ENCODE peak calls at places on chromosome 3, in four cellular contexts. P is endothelial cell, B is EH, W is left ventricle myocardium superior. F is an unnamed sample.

GRCh38 chr3:115040673-115041286 is 106.3 kb downstream of the ZBTB20 start:
- DNase-seq in P (peak), B (peak), W (no peak), F (peak)

GRCh38 chr3:30673425-30674341 is 67.3 kb downstream of the TGFBR2 start:
- DNase-seq in P (no peak), B (no peak), W (no peak), F (no peak)

GRCh38 chr3:12158387-12159226 is at the start of gene TIMP4:
- DNase-seq in P (no peak), B (peak), W (peak), F (no peak)

GRCh38 chr3:142027713-142028112 is 121.6 kb downstream of the TFDP2 start:
- DNase-seq in P (no peak), B (peak), W (no peak), F (peak)

GRCh38 chr3:140224307-140224706 is 289.3 kb downstream of the CLSTN2 start:
- DNase-seq in P (no peak), B (no peak), W (no peak), F (no peak)

GRCh38 chr3:53158700-53159414 is 2.2 kb upstream of the PRKCD start:
- DNase-seq in P (no peak), B (no peak), W (no peak), F (no peak)

GRCh38 chr3:39192490-39193092 is at the start of gene XIRP1:
- DNase-seq in P (no peak), B (peak), W (peak), F (no peak)

GRCh38 chr3:154184582-154184981 is 63.4 kb downstream of the ARHGEF26 start:
- DNase-seq in P (no peak), B (no peak), W (no peak), F (no peak)

GRCh38 chr3:42052132-42052866 is 38.9 kb upstream of the TRAK1 start:
- DNase-seq in P (no peak), B (peak), W (no peak), F (peak)

GRCh38 chr3:11915621-11916417 is 69.1 kb upstream of the TAMM41 start:
- DNase-seq in P (no peak), B (no peak), W (no peak), F (no peak)

GRCh38 chr3:134846943-134847342 is 51.9 kb downstream of the EPHB1 start:
- DNase-seq in P (no peak), B (peak), W (no peak), F (peak)

GRCh38 chr3:141797167-141797773 is 34.1 kb downstream of the GRK7 start:
- DNase-seq in P (peak), B (peak), W (peak), F (no peak)

GRCh38 chr3:33008282-33008681 is 56.8 kb downstream of the CCR4 start:
- DNase-seq in P (no peak), B (no peak), W (no peak), F (no peak)

GRCh38 chr3:77081240-77081661 is 41.4 kb downstream of the ROBO2 start:
- DNase-seq in P (no peak), B (no peak), W (peak), F (no peak)

GRCh38 chr3:126613481-126614187 is 41.3 kb downstream of the TXNRD3 start:
- DNase-seq in P (no peak), B (peak), W (no peak), F (peak)

GRCh38 chr3:159322322-159322939 is 520.6 kb downstream of the MFSD1 start:
- DNase-seq in P (peak), B (peak), W (peak), F (no peak)

GRCh38 chr3:173552526-173552925 is 155.0 kb downstream of the NLGN1 start:
- DNase-seq in P (no peak), B (peak), W (no peak), F (no peak)

GRCh38 chr3:52983336-52983807 is 62.5 kb downstream of the SFMBT1 start:
- DNase-seq in P (no peak), B (no peak), W (no peak), F (no peak)

GRCh38 chr3:195802795-195803194 is 8.9 kb downstream of the MUC4 start:
- DNase-seq in P (no peak), B (peak), W (no peak), F (no peak)

GRCh38 chr3:46477756-46478155 is 13.1 kb upstream of the LTF start:
- DNase-seq in P (no peak), B (no peak), W (no peak), F (no peak)

GRCh38 chr3:189839576-189839975 is 208.4 kb downstream of the TP63 start:
- DNase-seq in P (no peak), B (peak), W (no peak), F (peak)

GRCh38 chr3:10366681-10367101 is 45.8 kb upstream of the SEC13 start:
- DNase-seq in P (no peak), B (peak), W (no peak), F (peak)